ENCODE peak calls at places on chromosomes 2 and 18, in six cellular contexts. A, P, K, X, L and C are unnamed samples. For H3K4me1, the result is how much of the 10 kb centered on the place peaks cover.

GRCh38 chr2:37654932-37655331 is 16.5 kb downstream of the CDC42EP3 start:
- DNase-seq in A (no peak), P (no peak), K (no peak), X (peak), L (no peak), C (no peak)

GRCh38 chr2:29878898-29879297 is 42.5 kb downstream of the ALK start:
- DNase-seq in A (no peak), P (no peak), K (no peak), X (peak), L (no peak), C (no peak)

GRCh38 chr2:45698538-45698937 is 47.1 kb downstream of the PRKCE start:
- DNase-seq in A (no peak), P (no peak), K (no peak), X (no peak), L (peak), C (peak)

GRCh38 chr18:49399003-49399402 is 61.4 kb downstream of the DYM start:
- DNase-seq in A (no peak), P (no peak), K (peak), X (no peak), L (no peak), C (no peak)

GRCh38 chr2:73963385-73964120 is 21.2 kb upstream of the TET3 start:
- DNase-seq in A (no peak), P (no peak), K (no peak), X (no peak), L (no peak), C (no peak)

GRCh38 chr2:110732422-110733413 is at the start of gene ACOXL:
- DNase-seq in A (no peak), P (peak), K (no peak), X (no peak), L (no peak), C (peak)

GRCh38 chr2:200590090-200590489 is 4.3 kb downstream of the AOX1 start:
- DNase-seq in A (no peak), P (no peak), K (no peak), X (no peak), L (peak), C (no peak)

GRCh38 chr2:134836986-134837385 is 1.4 kb upstream of the ACMSD start:
- DNase-seq in A (no peak), P (no peak), K (peak), X (peak), L (peak), C (no peak)

GRCh38 chr2:227238242-227239237 is 74.1 kb downstream of the COL4A3 start:
- DNase-seq in A (peak), P (peak), K (peak), X (peak), L (peak), C (peak)

GRCh38 chr2:28649481-28650260 is 102.0 kb upstream of the PPP1CB start:
- DNase-seq in A (no peak), P (no peak), K (peak), X (no peak), L (peak), C (no peak)

GRCh38 chr2:27095745-27096651 is 9.4 kb downstream of the KHK start:
- DNase-seq in A (no peak), P (peak), K (peak), X (no peak), L (peak), C (peak)

GRCh38 chr2:181778621-181779195 is 98.4 kb upstream of the NEUROD1 start:
- DNase-seq in A (no peak), P (no peak), K (peak), X (no peak), L (no peak), C (no peak)

DNA sequence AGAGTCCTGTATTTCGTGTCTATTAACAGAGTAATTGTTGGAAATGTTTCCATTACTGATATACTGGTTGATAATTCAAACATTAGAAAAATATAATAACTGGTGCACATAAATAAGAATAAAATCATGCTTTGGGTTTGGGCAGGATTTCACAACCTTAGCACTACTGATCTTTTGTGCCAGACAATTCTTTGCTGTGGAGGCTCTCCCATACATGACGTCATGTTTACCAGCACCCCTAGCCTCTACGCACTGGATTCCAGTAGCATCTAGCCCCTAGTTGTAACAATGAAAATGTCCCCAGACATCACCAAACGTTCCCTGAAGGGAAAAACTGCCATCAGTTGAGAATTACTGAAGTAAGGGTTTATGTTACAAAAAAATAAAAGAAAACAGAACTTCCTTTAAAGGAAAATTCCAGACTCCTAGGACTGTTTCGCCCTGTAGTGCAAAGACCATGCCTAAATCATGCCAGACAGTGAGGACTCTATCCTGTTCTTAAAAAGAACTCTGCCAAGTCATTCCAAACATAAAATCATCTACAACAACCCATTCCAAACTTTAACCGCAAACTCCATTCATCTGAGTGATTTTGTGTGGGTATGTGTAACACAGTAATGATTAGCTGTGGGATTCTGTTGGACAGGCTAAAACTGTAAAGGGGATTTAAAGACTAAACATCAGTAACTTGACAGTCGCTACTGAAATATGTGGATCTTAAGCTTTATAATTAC is 313.4 kb upstream of the CCDC68 start:
- DNase-seq in A (no peak), P (no peak), K (peak), X (peak), L (peak), C (no peak)
- H3K9ac ChIP-seq in A (no peak), P (no peak), K (no peak), X (no peak), L (peak), C (no peak)

GRCh38 chr18:75229437-75229836 is 18.8 kb downstream of the TSHZ1 start:
- DNase-seq in A (no peak), P (no peak), K (no peak), X (no peak), L (no peak), C (no peak)

GRCh38 chr18:75230210-75231052 is 19.8 kb downstream of the TSHZ1 start:
- DNase-seq in A (no peak), P (no peak), K (no peak), X (peak), L (no peak), C (no peak)

GRCh38 chr18:75226956-75227316 is 16.3 kb downstream of the TSHZ1 start:
- DNase-seq in A (no peak), P (no peak), K (no peak), X (no peak), L (no peak), C (no peak)

GRCh38 chr18:75227535-75227934 is 16.9 kb downstream of the TSHZ1 start:
- DNase-seq in A (no peak), P (no peak), K (no peak), X (no peak), L (peak), C (no peak)

GRCh38 chr18:75228967-75229366 is 18.4 kb downstream of the TSHZ1 start:
- DNase-seq in A (no peak), P (no peak), K (no peak), X (no peak), L (no peak), C (no peak)
- H3K4me1 ChIP-seq in A (under half), P (under half), K (under half), X (under half), L (under half), C (under half)

DNA sequence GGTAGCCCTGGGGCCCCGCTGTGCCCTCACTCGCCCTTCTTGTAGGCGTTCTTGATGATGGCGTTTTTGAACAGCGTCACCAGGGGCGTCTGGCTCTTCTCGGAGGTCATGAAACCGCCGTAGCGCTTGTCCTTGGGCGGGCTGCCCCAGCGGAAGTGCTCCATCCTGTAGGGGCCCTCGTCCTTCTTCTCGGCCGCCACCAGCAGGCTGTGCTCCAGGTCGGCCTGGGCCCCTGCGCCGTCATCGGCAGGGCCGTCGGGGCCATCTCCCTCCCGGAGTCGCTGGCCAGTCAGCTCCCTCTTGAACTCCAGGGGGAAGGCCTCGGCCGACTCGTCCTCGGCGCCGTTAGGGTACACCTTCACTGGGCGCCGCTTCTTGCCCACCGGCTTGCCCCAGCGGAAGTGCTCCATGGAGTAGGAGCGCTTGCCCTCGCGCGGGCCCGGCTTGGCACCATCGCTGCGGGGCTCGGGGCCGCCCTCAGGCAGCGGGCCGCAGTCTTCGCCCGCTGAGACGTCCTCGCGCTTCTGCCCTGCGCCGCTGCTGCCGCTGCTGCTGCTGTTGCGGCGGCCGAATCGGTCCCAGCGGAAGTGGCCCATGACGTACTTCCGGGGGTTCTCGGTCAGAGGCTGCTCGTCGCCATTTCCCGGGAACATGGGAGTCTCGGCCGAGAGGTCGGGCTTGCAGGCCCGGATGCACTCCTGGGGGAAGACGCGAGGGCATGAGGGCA is 7.2 kb downstream of the POMC start:
- DNase-seq in A (no peak), P (no peak), K (peak), X (peak), L (no peak), C (peak)
- H3K4me3 ChIP-seq in A (no peak), P (no peak), K (no peak), X (peak), L (peak), C (no peak)

GRCh38 chr2:54628957-54629356 is 94.5 kb upstream of the EML6 start:
- DNase-seq in A (no peak), P (no peak), K (no peak), X (no peak), L (no peak), C (no peak)

GRCh38 chr2:54629390-54629789 is 94.1 kb upstream of the EML6 start:
- DNase-seq in A (no peak), P (no peak), K (no peak), X (no peak), L (no peak), C (no peak)

GRCh38 chr2:54628418-54628817 is 95.0 kb upstream of the EML6 start:
- DNase-seq in A (no peak), P (no peak), K (no peak), X (no peak), L (no peak), C (no peak)

GRCh38 chr2:54630841-54631497 is 92.5 kb upstream of the EML6 start:
- DNase-seq in A (no peak), P (no peak), K (no peak), X (no peak), L (no peak), C (no peak)

DNA sequence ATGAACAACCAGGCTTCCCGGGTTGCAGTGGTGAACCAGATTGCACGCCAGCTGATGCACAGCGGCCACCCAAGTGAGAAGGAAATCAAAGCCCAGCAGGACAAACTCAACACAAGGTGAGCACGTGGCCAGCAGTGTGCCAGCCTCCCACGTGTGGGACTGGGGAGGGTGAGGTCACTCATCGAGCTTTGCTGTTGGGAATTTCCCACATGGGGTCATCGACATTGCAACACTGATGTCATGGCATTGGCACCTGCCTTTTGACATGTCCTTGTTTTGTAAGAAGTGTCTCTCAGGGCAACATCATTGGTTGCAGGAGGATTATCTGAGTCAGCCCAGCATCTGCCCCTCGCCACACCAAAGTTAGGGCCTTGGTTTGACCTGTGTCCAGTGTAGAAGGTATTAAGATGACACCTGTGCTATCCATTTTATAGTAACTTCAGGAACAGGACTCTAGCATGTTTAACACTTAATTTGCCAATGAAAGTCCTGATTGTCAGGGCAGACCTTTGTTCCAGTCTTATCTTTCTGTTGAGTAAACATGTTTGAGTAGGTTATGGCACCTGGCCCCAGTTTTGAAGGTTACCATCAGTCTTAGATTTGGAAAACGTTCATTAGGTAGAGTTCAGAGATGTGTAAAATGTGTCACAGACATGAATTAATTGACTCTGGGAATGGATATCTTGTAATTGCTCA is 93.4 kb upstream of the EML6 start:
- DNase-seq in A (no peak), P (no peak), K (peak), X (peak), L (no peak), C (no peak)
- H3K9ac ChIP-seq in A (no peak), P (no peak), K (no peak), X (peak), L (no peak), C (no peak)

GRCh38 chr2:234546770-234547169 is 49.9 kb upstream of the ARL4C start:
- DNase-seq in A (no peak), P (no peak), K (no peak), X (no peak), L (no peak), C (no peak)
- H3K4me1 ChIP-seq in A (under half), P (under half), K (under half), X (under half), L (under half), C (under half)

DNA sequence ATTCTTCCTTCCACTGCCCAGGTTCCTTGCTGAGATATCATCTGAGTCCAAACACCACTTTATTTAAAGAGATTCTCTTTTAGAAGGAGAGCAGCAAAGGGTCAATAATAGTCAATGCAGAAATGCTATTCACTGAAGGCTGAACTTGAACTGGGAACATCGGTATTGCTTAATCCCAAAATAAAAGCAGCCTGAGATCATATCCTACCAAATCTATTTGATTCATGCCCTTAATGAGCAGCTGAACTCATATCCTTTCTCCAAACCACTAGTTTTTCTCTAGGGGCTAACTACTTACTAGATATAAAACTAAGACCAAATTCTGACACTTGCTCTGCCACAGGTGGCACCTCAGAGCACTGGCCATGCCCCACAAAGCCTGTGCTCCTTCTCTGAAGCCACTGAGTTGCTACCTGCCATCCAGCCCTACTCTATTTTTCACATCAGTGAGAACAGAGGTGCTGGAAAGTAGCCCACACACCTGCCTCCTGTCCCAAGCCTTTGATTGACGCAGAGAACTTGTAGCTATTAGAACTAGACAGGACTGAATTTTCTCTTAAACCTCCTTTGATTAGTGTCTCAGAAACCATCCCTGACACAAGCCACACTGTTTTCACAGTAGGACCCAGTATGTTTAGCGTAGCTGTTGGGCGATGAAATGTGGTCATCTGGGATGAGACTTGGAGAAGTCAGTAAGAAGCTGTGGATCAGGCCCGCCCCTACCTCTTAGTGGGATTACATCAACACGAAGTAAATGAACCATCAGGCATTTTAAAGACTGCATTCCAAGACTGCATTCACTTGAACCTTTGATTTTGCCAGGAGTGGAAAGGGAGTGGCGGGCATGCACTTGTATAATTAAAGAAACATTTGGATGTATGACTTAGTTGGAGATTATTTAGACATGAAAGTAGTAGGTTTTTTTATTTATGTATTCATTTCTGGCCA is 124.3 kb downstream of the RBMS1 start:
- DNase-seq in A (no peak), P (no peak), K (peak), X (peak), L (peak), C (no peak)
- H3K4me3 ChIP-seq in A (no peak), P (no peak), K (no peak), X (no peak), L (no peak), C (no peak)

GRCh38 chr18:76610933-76611749 is 116.1 kb upstream of the ZNF516 start:
- DNase-seq in A (no peak), P (no peak), K (peak), X (peak), L (peak), C (no peak)
- H3K9ac ChIP-seq in A (peak), P (no peak), K (no peak), X (peak), L (peak), C (no peak)

GRCh38 chr18:9732031-9732430 is 23.9 kb downstream of the RAB31 start:
- DNase-seq in A (no peak), P (no peak), K (no peak), X (no peak), L (no peak), C (peak)
- H3K4me1 ChIP-seq in A (under half), P (under half), K (under half), X (under half), L (under half), C (under half)

DNA sequence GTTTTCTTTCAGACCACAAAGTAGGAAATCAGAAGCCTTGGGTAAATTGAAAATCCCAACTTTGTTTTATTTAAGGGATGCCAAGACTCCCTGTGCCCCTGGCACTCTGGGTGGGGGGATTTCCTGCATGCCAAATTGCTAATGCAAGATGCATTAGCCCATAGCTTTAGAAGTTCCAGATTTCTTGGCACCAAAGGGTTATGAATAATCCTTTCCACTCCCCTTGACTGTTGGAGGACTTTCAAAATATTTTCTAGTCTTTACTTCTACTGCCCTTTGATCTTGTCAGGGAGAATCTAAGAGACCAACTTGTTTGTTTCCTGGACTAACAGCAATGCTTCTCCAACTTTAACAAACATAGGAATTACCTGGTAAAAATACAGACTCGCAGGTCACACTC is 81.8 kb upstream of the TGIF1 start:
- DNase-seq in A (no peak), P (no peak), K (peak), X (peak), L (peak), C (no peak)
- H3K4me3 ChIP-seq in A (no peak), P (no peak), K (no peak), X (no peak), L (peak), C (no peak)